ENCODE peak calls at places on chromosomes 13 and 19, in five cellular contexts. A is H1, O is H9, T is mesenchymal stem cell, F is trophoblast cell. N is an unnamed sample.
A peak's percentile ranks its signal among the peaks of the same experiment; 100 is the strongest.

GRCh38 chr13:50700664-50701266 is 142.7 kb downstream of the DLEU7 start:
- DNase-seq in A (no peak), O (no peak), T (no peak), F (no peak), N (no peak)

GRCh38 chr13:47555235-47555634 is 445.8 kb downstream of the SUCLA2 start:
- DNase-seq in A (no peak), O (no peak), T (peak; percentile 20), F (no peak), N (no peak)

GRCh38 chr13:111005364-111005763 is 90.5 kb upstream of the ANKRD10 start:
- DNase-seq in A (no peak), O (no peak), T (peak; percentile 3), F (no peak), N (no peak)

GRCh38 chr13:109274188-109274821 is 512.1 kb downstream of the IRS2 start:
- DNase-seq in A (peak; percentile 50), O (peak; percentile 63), T (peak; percentile 90), F (peak; percentile 80), N (peak; percentile 82)

GRCh38 chr13:106561551-106562170 is 6.3 kb downstream of the ARGLU1 start:
- DNase-seq in A (no peak), O (no peak), T (peak; percentile 64), F (no peak), N (no peak)

GRCh38 chr13:110109910-110110309 is 197.0 kb downstream of the COL4A1 start:
- DNase-seq in A (no peak), O (peak; percentile 54), T (peak; percentile 91), F (no peak), N (no peak)

GRCh38 chr13:93173656-93174055 is 53.0 kb upstream of the GPC6 start:
- DNase-seq in A (no peak), O (no peak), T (no peak), F (no peak), N (no peak)

GRCh38 chr13:100550433-100550832 is 38.2 kb downstream of the GGACT start:
- DNase-seq in A (no peak), O (no peak), T (peak; percentile 69), F (no peak), N (no peak)

GRCh38 chr19:10602330-10603083 is 15.4 kb upstream of the AP1M2 start:
- DNase-seq in A (no peak), O (peak; percentile 86), T (peak; percentile 77), F (no peak), N (peak; percentile 81)

GRCh38 chr19:860481-861098 is 1.1 kb downstream of the CFD start:
- DNase-seq in A (no peak), O (no peak), T (peak; percentile 51), F (no peak), N (peak; percentile 61)

GRCh38 chr13:60329221-60329983 is 67.6 kb upstream of the TDRD3 start:
- DNase-seq in A (peak; percentile 27), O (peak; percentile 67), T (peak; percentile 44), F (peak; percentile 7), N (peak; percentile 38)

GRCh38 chr19:7743425-7743841 is 3.9 kb downstream of the CD209 start:
- DNase-seq in A (no peak), O (no peak), T (no peak), F (no peak), N (no peak)

GRCh38 chr13:76500894-76501293 is 385.3 kb downstream of the KCTD12 start:
- DNase-seq in A (no peak), O (no peak), T (no peak), F (no peak), N (no peak)

GRCh38 chr13:98658131-98658530 is 81.2 kb upstream of the STK24 start:
- DNase-seq in A (no peak), O (no peak), T (no peak), F (peak; percentile 37), N (no peak)

GRCh38 chr19:35963514-35963913 is 27.3 kb downstream of the LRFN3 start:
- DNase-seq in A (no peak), O (peak; percentile 76), T (peak; percentile 68), F (peak; percentile 44), N (peak; percentile 69)

GRCh38 chr19:43651758-43652545 is 12.3 kb upstream of the CADM4 start:
- DNase-seq in A (no peak), O (peak; percentile 70), T (peak; percentile 77), F (peak; percentile 24), N (no peak)

GRCh38 chr19:55251296-55252081 is 7.3 kb downstream of the PPP6R1 start:
- DNase-seq in A (no peak), O (no peak), T (peak; percentile 38), F (no peak), N (no peak)

GRCh38 chr13:94139393-94139995 is 340.0 kb downstream of the DCT start:
- DNase-seq in A (no peak), O (no peak), T (no peak), F (no peak), N (no peak)

GRCh38 chr19:32519023-32519422 is 62.0 kb upstream of the PDCD5 start:
- DNase-seq in A (no peak), O (no peak), T (no peak), F (no peak), N (no peak)

GRCh38 chr19:53865918-53866696 is 1.6 kb upstream of the MYADM start:
- DNase-seq in A (no peak), O (peak; percentile 78), T (peak; percentile 79), F (peak; percentile 85), N (peak; percentile 79)

GRCh38 chr19:10293637-10294367 is 4.0 kb downstream of the ICAM5 start:
- DNase-seq in A (no peak), O (peak; percentile 32), T (no peak), F (no peak), N (no peak)

GRCh38 chr13:30734434-30734833 is 909 bp upstream of the ALOX5AP start:
- DNase-seq in A (peak; percentile 2), O (no peak), T (peak; percentile 70), F (peak; percentile 88), N (no peak)

GRCh38 chr13:106847049-106847448 is 279.1 kb upstream of the ARGLU1 start:
- DNase-seq in A (no peak), O (no peak), T (no peak), F (no peak), N (no peak)

GRCh38 chr19:291561-292280 is 518 bp upstream of the PLPP2 start:
- DNase-seq in A (no peak), O (peak; percentile 52), T (no peak), F (peak; percentile 71), N (no peak)

DNA sequence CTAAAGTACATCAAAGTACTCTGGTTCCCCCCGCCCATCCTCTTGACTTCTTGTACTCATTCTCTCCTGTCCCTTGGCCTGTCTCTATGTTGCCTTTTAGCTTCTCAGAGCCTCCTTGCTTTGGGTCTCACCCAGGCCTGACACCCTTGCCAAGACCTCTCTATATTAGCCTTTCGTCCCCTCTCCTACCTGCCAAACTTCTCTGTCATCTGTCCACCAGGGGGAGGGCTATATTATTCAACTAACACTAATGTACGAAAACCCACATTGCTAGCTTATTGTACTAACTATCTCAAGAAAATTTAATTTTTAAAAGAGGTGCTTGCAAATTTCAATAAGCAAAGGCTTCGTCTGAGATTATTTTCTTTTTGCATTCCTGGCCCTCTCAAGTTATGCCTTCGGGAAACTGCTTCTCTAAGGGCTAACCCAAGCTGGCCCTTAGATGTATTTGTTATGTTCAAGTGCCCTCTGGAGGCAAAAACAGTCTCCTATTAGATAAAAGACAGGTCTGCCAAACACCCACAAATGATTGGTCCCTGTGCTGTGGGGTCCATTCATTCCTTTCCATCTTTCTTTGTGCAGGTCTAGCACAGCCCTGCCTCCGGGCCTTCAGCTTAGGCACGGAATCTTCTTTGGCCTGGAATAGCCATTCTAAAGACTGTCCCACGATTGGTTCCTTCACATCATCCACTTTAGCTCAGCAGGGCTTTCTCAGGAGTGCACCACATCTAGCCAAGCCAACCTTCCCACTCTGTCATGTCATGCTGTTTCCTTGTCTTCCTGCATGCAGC is 6.4 kb upstream of the MRPS31 start:
- DNase-seq in A (no peak), O (peak; percentile 51), T (peak; percentile 70), F (no peak), N (peak; percentile 40)
- H2BK12ac ChIP-seq in A (no peak overlapping the region), O (no peak overlapping the region), T (no peak overlapping the region), F (no peak overlapping the region), N (no peak overlapping the region)

GRCh38 chr13:28475916-28476725 is 18.8 kb downstream of the FLT1 start:
- DNase-seq in A (no peak), O (no peak), T (peak; percentile 92), F (peak; percentile 46), N (no peak)
- H4K91ac ChIP-seq in A (no peak overlapping the region), O (no peak overlapping the region), T (no peak overlapping the region), F (no peak overlapping the region), N (no peak overlapping the region)

GRCh38 chr19:58399903-58400637 is 4.6 kb downstream of the RNF225 start:
- DNase-seq in A (no peak), O (peak; percentile 12), T (no peak), F (no peak), N (no peak)

GRCh38 chr19:58400638-58400915 is 5.1 kb downstream of the RNF225 start:
- DNase-seq in A (no peak), O (no peak), T (no peak), F (no peak), N (no peak)

GRCh38 chr19:58401825-58402433 is 6.5 kb downstream of the RNF225 start:
- DNase-seq in A (no peak), O (no peak), T (no peak), F (no peak), N (no peak)

GRCh38 chr19:58398545-58398944 is 3.1 kb downstream of the RNF225 start:
- DNase-seq in A (no peak), O (no peak), T (no peak), F (no peak), N (no peak)

GRCh38 chr19:58400916-58401824 is 5.7 kb downstream of the RNF225 start:
- DNase-seq in A (peak; percentile 97), O (peak; percentile 100), T (peak; percentile 99), F (peak; percentile 100), N (peak; percentile 99)
- H3K23ac ChIP-seq in A (no peak overlapping the region), O (no peak overlapping the region), T (no peak overlapping the region), F (no peak overlapping the region), N (peak overlapping the region; percentile 92)

GRCh38 chr19:3402631-3403443 is 36.5 kb downstream of the NFIC start:
- DNase-seq in A (no peak), O (no peak), T (no peak), F (no peak), N (no peak)

GRCh38 chr19:3405261-3405653 is 38.9 kb downstream of the NFIC start:
- DNase-seq in A (no peak), O (no peak), T (no peak), F (no peak), N (no peak)

GRCh38 chr19:3403489-3404323 is 37.3 kb downstream of the NFIC start:
- DNase-seq in A (no peak), O (no peak), T (peak; percentile 94), F (no peak), N (no peak)

GRCh38 chr19:3406571-3407111 is 40.3 kb downstream of the NFIC start:
- DNase-seq in A (no peak), O (no peak), T (no peak), F (no peak), N (no peak)

GRCh38 chr19:3404324-3405260 is 38.2 kb downstream of the NFIC start:
- DNase-seq in A (no peak), O (no peak), T (peak; percentile 36), F (no peak), N (no peak)
- H2BK12ac ChIP-seq in A (peak overlapping the region; percentile 39), O (peak overlapping the region; percentile 57), T (peak overlapping the region; percentile 93), F (no peak overlapping the region), N (peak overlapping the region; percentile 58)